ENCODE peak calls at places on chromosomes 16 and 17, in five cellular contexts. E, Y, P, H and J are unnamed samples.
A peak's percentile ranks its signal among the peaks of the same experiment; 100 is the strongest.

GRCh38 chr17:76599699-76600460 is 14.2 kb upstream of the ST6GALNAC2 start:
- DNase-seq in E (no peak), Y (no peak), P (peak; percentile 92), H (peak; percentile 36), J (peak; percentile 63)

GRCh38 chr16:84360170-84360569 is 8.2 kb upstream of the ATP2C2 start:
- DNase-seq in E (no peak), Y (no peak), P (peak; percentile 70), H (no peak), J (peak; percentile 61)

GRCh38 chr17:80245566-80246265 is 14.9 kb upstream of the RNF213 start:
- DNase-seq in E (no peak), Y (no peak), P (no peak), H (no peak), J (no peak)

GRCh38 chr16:55568151-55568693 is 1.7 kb downstream of the CAPNS2 start:
- DNase-seq in E (no peak), Y (no peak), P (peak; percentile 98), H (no peak), J (peak; percentile 99)

GRCh38 chr16:69479806-69480205 is 55.4 kb downstream of the CYB5B start:
- DNase-seq in E (no peak), Y (no peak), P (peak; percentile 93), H (no peak), J (peak; percentile 87)

GRCh38 chr17:688100-688989 is 26.3 kb downstream of the VPS53 start:
- DNase-seq in E (no peak), Y (peak; percentile 58), P (no peak), H (no peak), J (no peak)

GRCh38 chr16:1740234-1740633 is 31.1 kb downstream of the NME3 start:
- DNase-seq in E (no peak), Y (no peak), P (no peak), H (no peak), J (no peak)

GRCh38 chr16:2323701-2324100 is 16.8 kb downstream of the ABCA3 start:
- DNase-seq in E (no peak), Y (no peak), P (no peak), H (peak; percentile 55), J (no peak)

GRCh38 chr16:80176114-80176513 is 364.7 kb upstream of the DYNLRB2 start:
- DNase-seq in E (no peak), Y (no peak), P (peak; percentile 24), H (no peak), J (no peak)

GRCh38 chr17:21162394-21162775 is 35.6 kb downstream of the DHRS7B start:
- DNase-seq in E (no peak), Y (no peak), P (no peak), H (no peak), J (no peak)

GRCh38 chr17:79739148-79740062 is 8.7 kb downstream of the ENPP7 start:
- DNase-seq in E (no peak), Y (no peak), P (no peak), H (no peak), J (no peak)

GRCh38 chr17:2123467-2124251 is 68.8 kb downstream of the HIC1 start:
- DNase-seq in E (no peak), Y (no peak), P (peak; percentile 20), H (no peak), J (no peak)

GRCh38 chr16:5604770-5605169 is 507.2 kb upstream of the EEF2KMT start:
- DNase-seq in E (no peak), Y (peak; percentile 85), P (no peak), H (no peak), J (no peak)

GRCh38 chr16:57810197-57811024 is 8.1 kb upstream of the KIFC3 start:
- DNase-seq in E (no peak), Y (no peak), P (peak; percentile 95), H (peak; percentile 94), J (peak; percentile 88)

GRCh38 chr16:27181020-27181419 is 22.3 kb upstream of the KDM8 start:
- DNase-seq in E (no peak), Y (no peak), P (no peak), H (no peak), J (no peak)

GRCh38 chr16:87582221-87582965 is 19.9 kb upstream of the JPH3 start:
- DNase-seq in E (no peak), Y (no peak), P (no peak), H (peak; percentile 91), J (no peak)

GRCh38 chr16:84555418-84556196 is 51.1 kb upstream of the MEAK7 start:
- DNase-seq in E (no peak), Y (peak; percentile 84), P (peak; percentile 8), H (no peak), J (no peak)

GRCh38 chr16:67155305-67156145 is 4.2 kb downstream of the TRADD start:
- DNase-seq in E (no peak), Y (peak; percentile 90), P (peak; percentile 76), H (peak; percentile 93), J (peak; percentile 42)

GRCh38 chr16:10741844-10742243 is 1.8 kb upstream of the NUBP1 start:
- DNase-seq in E (no peak), Y (peak; percentile 51), P (no peak), H (no peak), J (no peak)

GRCh38 chr17:74729368-74729767 is 7.7 kb upstream of the RAB37 start:
- DNase-seq in E (no peak), Y (no peak), P (no peak), H (peak; percentile 23), J (no peak)

GRCh38 chr16:82636485-82636884 is 9.7 kb downstream of the CDH13 start:
- DNase-seq in E (no peak), Y (no peak), P (no peak), H (no peak), J (no peak)

GRCh38 chr16:80583466-80583865 is 42.7 kb downstream of the DYNLRB2 start:
- DNase-seq in E (no peak), Y (no peak), P (peak; percentile 5), H (no peak), J (peak; percentile 50)

GRCh38 chr17:2011421-2012371 is 13.4 kb downstream of the RTN4RL1 start:
- DNase-seq in E (no peak), Y (no peak), P (peak; percentile 79), H (no peak), J (no peak)

GRCh38 chr17:66357037-66357436 is 54.6 kb downstream of the PRKCA start:
- DNase-seq in E (no peak), Y (no peak), P (no peak), H (no peak), J (no peak)

GRCh38 chr17:8300629-8301242 is 5.5 kb upstream of the SLC25A35 start:
- DNase-seq in E (no peak), Y (peak; percentile 93), P (peak; percentile 74), H (no peak), J (peak; percentile 53)

GRCh38 chr17:49850772-49851386 is 3.0 kb upstream of the TAC4 start:
- DNase-seq in E (no peak), Y (no peak), P (no peak), H (peak; percentile 74), J (no peak)

GRCh38 chr17:77556408-77557068 is 402.0 kb upstream of the TNRC6C start:
- DNase-seq in E (no peak), Y (no peak), P (no peak), H (no peak), J (no peak)

GRCh38 chr16:68486671-68487495 is 38.6 kb upstream of the SMPD3 start:
- DNase-seq in E (no peak), Y (no peak), P (no peak), H (no peak), J (no peak)

GRCh38 chr16:86498661-86499493 is 11.4 kb upstream of the FOXF1 start:
- DNase-seq in E (no peak), Y (no peak), P (no peak), H (peak; percentile 64), J (no peak)

GRCh38 chr16:2499454-2499853 is 14.3 kb upstream of the ATP6V0C start:
- DNase-seq in E (no peak), Y (no peak), P (no peak), H (no peak), J (no peak)

GRCh38 chr17:76491271-76492184 is 9.7 kb downstream of the RHBDF2 start:
- DNase-seq in E (no peak), Y (no peak), P (no peak), H (no peak), J (no peak)

GRCh38 chr16:72371307-72372081 is 199.5 kb upstream of the PMFBP1 start:
- DNase-seq in E (no peak), Y (no peak), P (peak; percentile 36), H (no peak), J (no peak)

GRCh38 chr17:10126554-10127493 is 71.6 kb downstream of the GAS7 start:
- DNase-seq in E (no peak), Y (peak; percentile 36), P (no peak), H (peak; percentile 88), J (no peak)

GRCh38 chr17:66633322-66633965 is 201.5 kb upstream of the CACNG5 start:
- DNase-seq in E (peak; percentile 24), Y (peak; percentile 40), P (no peak), H (no peak), J (no peak)

GRCh38 chr17:28472871-28473497 is 460 bp upstream of the SLC13A2 start:
- DNase-seq in E (no peak), Y (no peak), P (no peak), H (no peak), J (no peak)

GRCh38 chr17:82228278-82228841 is 482 bp upstream of the SLC16A3 start:
- DNase-seq in E (no peak), Y (no peak), P (no peak), H (peak; percentile 90), J (no peak)

GRCh38 chr17:28901866-28902818 is 737 bp downstream of the DHRS13 start:
- DNase-seq in E (no peak), Y (peak; percentile 86), P (peak; percentile 18), H (no peak), J (no peak)